ENCODE peak calls at places on chromosomes 12 and 14, in four cellular contexts. One of them, this sample, is unnamed.

GRCh38 chr12:26402648-26403047 is 207.3 kb downstream of the SSPN start:
- DNase-seq in gastrocnemius medialis: no peak
- DNase-seq in heart right ventricle: no peak
- DNase-seq in heart left ventricle: no peak
- DNase-seq in this sample: no peak

GRCh38 chr12:55925870-55926737 is 1.6 kb downstream of the PYM1 start:
- DNase-seq in gastrocnemius medialis: no peak
- DNase-seq in heart right ventricle: no peak
- DNase-seq in heart left ventricle: no peak
- DNase-seq in this sample: no peak

GRCh38 chr12:108685469-108686247 is 45.7 kb downstream of the CORO1C start:
- DNase-seq in gastrocnemius medialis: no peak
- DNase-seq in heart right ventricle: no peak
- DNase-seq in heart left ventricle: no peak
- DNase-seq in this sample: no peak

GRCh38 chr14:102508410-102508773 is 1.2 kb downstream of the ANKRD9 start:
- DNase-seq in gastrocnemius medialis: peak
- DNase-seq in heart right ventricle: peak
- DNase-seq in heart left ventricle: no peak
- DNase-seq in this sample: no peak

GRCh38 chr14:93703941-93704340 is 84.3 kb downstream of the PRIMA1 start:
- DNase-seq in gastrocnemius medialis: no peak
- DNase-seq in heart right ventricle: no peak
- DNase-seq in heart left ventricle: no peak
- DNase-seq in this sample: no peak

GRCh38 chr12:45730116-45730841 is 773 bp downstream of the ARID2 start:
- DNase-seq in gastrocnemius medialis: peak
- DNase-seq in heart right ventricle: peak
- DNase-seq in heart left ventricle: peak
- DNase-seq in this sample: peak

GRCh38 chr14:81147140-81147897 is 73.4 kb downstream of the GTF2A1 start:
- DNase-seq in gastrocnemius medialis: no peak
- DNase-seq in heart right ventricle: no peak
- DNase-seq in heart left ventricle: no peak
- DNase-seq in this sample: no peak

GRCh38 chr12:4322789-4323188 is 1.8 kb downstream of the TIGAR start:
- DNase-seq in gastrocnemius medialis: no peak
- DNase-seq in heart right ventricle: no peak
- DNase-seq in heart left ventricle: no peak
- DNase-seq in this sample: no peak

GRCh38 chr12:98464155-98464554 is 51.2 kb upstream of the TMPO start:
- DNase-seq in gastrocnemius medialis: no peak
- DNase-seq in heart right ventricle: no peak
- DNase-seq in heart left ventricle: no peak
- DNase-seq in this sample: no peak

GRCh38 chr14:106551265-106551664 is 1024.9 kb downstream of the TMEM121 start:
- DNase-seq in gastrocnemius medialis: no peak
- DNase-seq in heart right ventricle: no peak
- DNase-seq in heart left ventricle: no peak
- DNase-seq in this sample: no peak

GRCh38 chr12:14367097-14367661 is 1.7 kb downstream of the ATF7IP start:
- DNase-seq in gastrocnemius medialis: no peak
- DNase-seq in heart right ventricle: no peak
- DNase-seq in heart left ventricle: no peak
- DNase-seq in this sample: no peak

GRCh38 chr12:103737881-103738280 is 103.2 kb downstream of the NT5DC3 start:
- DNase-seq in gastrocnemius medialis: no peak
- DNase-seq in heart right ventricle: no peak
- DNase-seq in heart left ventricle: no peak
- DNase-seq in this sample: no peak

GRCh38 chr12:10540776-10541205 is 35.1 kb downstream of the EIF2S3B start:
- DNase-seq in gastrocnemius medialis: no peak
- DNase-seq in heart right ventricle: no peak
- DNase-seq in heart left ventricle: no peak
- DNase-seq in this sample: no peak

GRCh38 chr14:29039171-29039570 is 272.6 kb downstream of the FOXG1 start:
- DNase-seq in gastrocnemius medialis: no peak
- DNase-seq in heart right ventricle: no peak
- DNase-seq in heart left ventricle: no peak
- DNase-seq in this sample: no peak

GRCh38 chr12:32069071-32069470 is 37.6 kb upstream of the BICD1 start:
- DNase-seq in gastrocnemius medialis: no peak
- DNase-seq in heart right ventricle: no peak
- DNase-seq in heart left ventricle: no peak
- DNase-seq in this sample: no peak

GRCh38 chr14:55152052-55152753 is 23.2 kb downstream of the LGALS3 start:
- DNase-seq in gastrocnemius medialis: no peak
- DNase-seq in heart right ventricle: no peak
- DNase-seq in heart left ventricle: no peak
- DNase-seq in this sample: no peak

GRCh38 chr12:48286665-48287064 is 64.1 kb downstream of the ZNF641 start:
- DNase-seq in gastrocnemius medialis: no peak
- DNase-seq in heart right ventricle: peak
- DNase-seq in heart left ventricle: no peak
- DNase-seq in this sample: no peak

GRCh38 chr12:109462868-109463692 is 14.0 kb downstream of the KCTD10 start:
- DNase-seq in gastrocnemius medialis: peak
- DNase-seq in heart right ventricle: peak
- DNase-seq in heart left ventricle: peak
- DNase-seq in this sample: no peak

GRCh38 chr14:89352976-89353817 is 63.8 kb downstream of the FOXN3 start:
- DNase-seq in gastrocnemius medialis: no peak
- DNase-seq in heart right ventricle: no peak
- DNase-seq in heart left ventricle: no peak
- DNase-seq in this sample: no peak

GRCh38 chr14:67547224-67547780 is 14.2 kb downstream of the PLEKHH1 start:
- DNase-seq in gastrocnemius medialis: no peak
- DNase-seq in heart right ventricle: no peak
- DNase-seq in heart left ventricle: no peak
- DNase-seq in this sample: no peak

GRCh38 chr14:56759633-56760032 is 50.6 kb downstream of the OTX2 start:
- DNase-seq in gastrocnemius medialis: no peak
- DNase-seq in heart right ventricle: no peak
- DNase-seq in heart left ventricle: no peak
- DNase-seq in this sample: no peak

GRCh38 chr14:33452982-33453381 is 497.9 kb downstream of the EGLN3 start:
- DNase-seq in gastrocnemius medialis: no peak
- DNase-seq in heart right ventricle: no peak
- DNase-seq in heart left ventricle: no peak
- DNase-seq in this sample: no peak

GRCh38 chr14:69924181-69924580 is 45.0 kb downstream of the SMOC1 start:
- DNase-seq in gastrocnemius medialis: no peak
- DNase-seq in heart right ventricle: no peak
- DNase-seq in heart left ventricle: no peak
- DNase-seq in this sample: no peak

GRCh38 chr14:89630096-89630829 is 213.2 kb upstream of the FOXN3 start:
- DNase-seq in gastrocnemius medialis: no peak
- DNase-seq in heart right ventricle: no peak
- DNase-seq in heart left ventricle: no peak
- DNase-seq in this sample: no peak

GRCh38 chr12:4037747-4038312 is 164.6 kb upstream of the PARP11 start:
- DNase-seq in gastrocnemius medialis: no peak
- DNase-seq in heart right ventricle: peak
- DNase-seq in heart left ventricle: no peak
- DNase-seq in this sample: no peak

DNA sequence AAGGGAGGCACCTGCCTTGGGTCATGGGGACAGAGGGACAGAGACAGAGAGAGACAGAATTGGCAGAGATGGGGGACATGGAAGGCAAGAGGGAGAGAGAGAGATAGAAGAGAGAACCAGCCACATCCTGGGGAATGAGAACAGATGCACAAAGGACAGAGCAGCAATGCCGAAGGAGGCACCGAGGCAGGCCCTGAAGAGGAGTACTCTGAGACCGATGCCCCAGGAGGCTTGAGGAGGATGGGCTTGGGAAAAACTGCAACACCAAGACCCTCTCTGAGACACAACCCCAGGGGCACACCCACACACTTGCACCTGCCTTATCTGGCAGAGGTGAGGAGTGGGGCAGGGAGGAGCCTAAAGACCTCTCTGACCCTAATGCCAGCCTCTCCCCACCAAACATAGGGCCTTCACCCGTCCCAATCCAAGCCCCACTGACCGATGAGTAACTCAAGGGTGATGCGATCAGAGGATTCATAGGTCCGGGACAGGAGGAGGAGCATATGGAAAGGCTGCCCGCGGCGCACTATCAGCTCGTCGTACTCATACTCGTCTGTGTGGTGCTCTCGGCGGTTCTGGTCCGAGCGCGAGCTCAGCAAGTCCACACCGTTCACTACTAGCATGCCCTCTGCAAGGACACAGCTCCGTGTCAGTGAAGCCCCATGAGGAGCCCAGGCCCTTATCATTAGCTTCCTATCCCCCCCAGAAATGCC is 1.6 kb downstream of the TGM1 start:
- DNase-seq in gastrocnemius medialis: no peak
- DNase-seq in heart right ventricle: no peak
- DNase-seq in heart left ventricle: no peak
- DNase-seq in this sample: no peak
- H3K27ac ChIP-seq in gastrocnemius medialis: no peak
- H3K27ac ChIP-seq in heart right ventricle: no peak
- H3K27ac ChIP-seq in heart left ventricle: no peak
- H3K27ac ChIP-seq in this sample: no peak

GRCh38 chr12:65615091-65615490 is 209.2 kb upstream of the HMGA2 start:
- DNase-seq in gastrocnemius medialis: no peak
- DNase-seq in heart right ventricle: no peak
- DNase-seq in heart left ventricle: no peak
- DNase-seq in this sample: no peak
- H3K27ac ChIP-seq in gastrocnemius medialis: no peak
- H3K27ac ChIP-seq in heart right ventricle: no peak
- H3K27ac ChIP-seq in heart left ventricle: no peak
- H3K27ac ChIP-seq in this sample: no peak

GRCh38 chr12:65535951-65536350 is 257.5 kb downstream of the MSRB3 start:
- DNase-seq in gastrocnemius medialis: no peak
- DNase-seq in heart right ventricle: no peak
- DNase-seq in heart left ventricle: no peak
- DNase-seq in this sample: no peak
- H3K27ac ChIP-seq in gastrocnemius medialis: no peak
- H3K27ac ChIP-seq in heart right ventricle: no peak
- H3K27ac ChIP-seq in heart left ventricle: peak
- H3K27ac ChIP-seq in this sample: no peak

GRCh38 chr12:120347766-120348165 is 20.2 kb upstream of the PLA2G1B start:
- DNase-seq in gastrocnemius medialis: no peak
- DNase-seq in heart right ventricle: no peak
- DNase-seq in heart left ventricle: no peak
- DNase-seq in this sample: no peak

GRCh38 chr12:120352117-120352516 is 16.8 kb downstream of the MSI1 start:
- DNase-seq in gastrocnemius medialis: no peak
- DNase-seq in heart right ventricle: no peak
- DNase-seq in heart left ventricle: no peak
- DNase-seq in this sample: no peak

GRCh38 chr12:120353136-120353535 is 15.8 kb downstream of the MSI1 start:
- DNase-seq in gastrocnemius medialis: no peak
- DNase-seq in heart right ventricle: no peak
- DNase-seq in heart left ventricle: no peak
- DNase-seq in this sample: no peak

GRCh38 chr12:120353556-120354317 is 15.2 kb downstream of the MSI1 start:
- DNase-seq in gastrocnemius medialis: no peak
- DNase-seq in heart right ventricle: no peak
- DNase-seq in heart left ventricle: no peak
- DNase-seq in this sample: no peak

GRCh38 chr12:120350576-120351350 is 18.2 kb downstream of the MSI1 start:
- DNase-seq in gastrocnemius medialis: no peak
- DNase-seq in heart right ventricle: no peak
- DNase-seq in heart left ventricle: no peak
- DNase-seq in this sample: no peak
- H3K27ac ChIP-seq in gastrocnemius medialis: no peak
- H3K27ac ChIP-seq in heart right ventricle: no peak
- H3K27ac ChIP-seq in heart left ventricle: no peak
- H3K27ac ChIP-seq in this sample: no peak

GRCh38 chr14:103728141-103728540 is 12.5 kb downstream of the ZFYVE21 start:
- DNase-seq in gastrocnemius medialis: no peak
- DNase-seq in heart right ventricle: no peak
- DNase-seq in heart left ventricle: peak
- DNase-seq in this sample: no peak
- H3K27ac ChIP-seq in gastrocnemius medialis: no peak
- H3K27ac ChIP-seq in heart right ventricle: no peak
- H3K27ac ChIP-seq in heart left ventricle: no peak
- H3K27ac ChIP-seq in this sample: no peak

DNA sequence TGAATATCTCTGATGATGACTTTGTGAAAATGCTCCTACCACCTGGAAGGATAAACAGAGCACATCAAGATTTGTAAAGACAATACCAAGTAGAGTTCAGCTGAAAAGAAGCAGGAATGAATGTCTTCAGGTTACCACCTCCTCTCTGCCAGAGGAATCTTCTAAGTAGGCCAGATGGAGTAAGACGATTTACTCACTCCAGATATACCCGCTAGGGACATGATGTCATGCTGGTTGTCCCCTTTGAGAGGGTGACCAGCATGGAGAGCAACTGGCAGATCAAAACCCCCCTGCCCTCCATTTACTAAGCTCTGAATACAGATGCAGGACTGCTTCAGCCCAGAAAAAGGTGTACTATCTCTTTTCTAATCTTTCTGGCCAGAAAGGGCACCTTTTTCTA is 39.3 kb upstream of the HSPB8 start:
- DNase-seq in gastrocnemius medialis: no peak
- DNase-seq in heart right ventricle: no peak
- DNase-seq in heart left ventricle: no peak
- DNase-seq in this sample: no peak
- H3K27ac ChIP-seq in gastrocnemius medialis: no peak
- H3K27ac ChIP-seq in heart right ventricle: no peak
- H3K27ac ChIP-seq in heart left ventricle: no peak
- H3K27ac ChIP-seq in this sample: no peak

GRCh38 chr12:5535531-5535930 is 103.6 kb downstream of the NTF3 start:
- DNase-seq in gastrocnemius medialis: no peak
- DNase-seq in heart right ventricle: no peak
- DNase-seq in heart left ventricle: no peak
- DNase-seq in this sample: no peak
- H3K27ac ChIP-seq in gastrocnemius medialis: no peak
- H3K27ac ChIP-seq in heart right ventricle: no peak
- H3K27ac ChIP-seq in heart left ventricle: no peak
- H3K27ac ChIP-seq in this sample: no peak

DNA sequence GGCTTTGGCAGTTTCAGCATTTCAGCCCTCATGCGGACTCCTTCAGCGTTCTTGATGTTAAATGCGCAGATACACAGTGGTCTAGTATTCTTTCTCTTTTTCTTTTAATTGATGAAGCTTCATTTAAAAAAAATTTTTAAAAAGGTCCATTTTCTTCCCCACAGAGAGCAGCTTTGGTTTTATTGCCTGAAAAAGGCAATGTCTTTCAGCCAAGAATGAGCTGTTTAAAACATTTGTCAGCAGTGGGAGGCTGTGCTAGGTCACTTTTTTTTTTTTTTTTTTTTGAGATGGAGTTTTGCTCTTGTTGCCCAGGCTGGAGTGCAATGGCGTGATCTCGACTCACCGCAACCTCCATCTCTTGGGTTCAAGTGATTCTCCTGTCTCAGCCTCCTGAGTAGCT is 13.5 kb downstream of the KMT5A start:
- DNase-seq in gastrocnemius medialis: no peak
- DNase-seq in heart right ventricle: no peak
- DNase-seq in heart left ventricle: no peak
- DNase-seq in this sample: no peak
- H3K27ac ChIP-seq in gastrocnemius medialis: no peak
- H3K27ac ChIP-seq in heart right ventricle: no peak
- H3K27ac ChIP-seq in heart left ventricle: no peak
- H3K27ac ChIP-seq in this sample: peak

GRCh38 chr14:103879570-103880333 is 32.4 kb upstream of the PPP1R13B start:
- DNase-seq in gastrocnemius medialis: no peak
- DNase-seq in heart right ventricle: peak
- DNase-seq in heart left ventricle: no peak
- DNase-seq in this sample: no peak
- H3K27ac ChIP-seq in gastrocnemius medialis: peak
- H3K27ac ChIP-seq in heart right ventricle: peak
- H3K27ac ChIP-seq in heart left ventricle: peak
- H3K27ac ChIP-seq in this sample: peak